ENCODE peak calls at places on chromosomes 7 and 10, in five cellular contexts. V is cardiac fibroblast, O is brain microvascular endothelial cell, Q is retinal pigment epithelial cell, E is small intestine. A is an unnamed sample.

GRCh38 chr10:98391578-98391991 is 23.4 kb downstream of the PYROXD2 start:
- DNase-seq in Q (no peak), O (no peak), E (peak; percentile 9), V (no peak), A (no peak)

GRCh38 chr7:104174798-104175197 is 33.0 kb downstream of the ORC5 start:
- DNase-seq in Q (no peak), E (peak; percentile 81), O (no peak), V (no peak), A (no peak)

GRCh38 chr10:47025253-47025539 is 114.0 kb downstream of the PTPN20 start:
- DNase-seq in V (no peak), Q (no peak), E (no peak), O (no peak), A (no peak)

GRCh38 chr7:50818324-50818723 is 35.6 kb upstream of the GRB10 start:
- DNase-seq in O (no peak), Q (no peak), E (no peak), V (peak; percentile 80), A (no peak)

GRCh38 chr10:132574288-132574687 is 36.7 kb downstream of the INPP5A start:
- DNase-seq in Q (no peak), O (no peak), E (no peak), V (no peak), A (no peak)

GRCh38 chr7:116542618-116543017 is 17.8 kb downstream of the CAV1 start:
- DNase-seq in E (no peak), V (peak; percentile 48), Q (no peak), O (peak; percentile 47), A (no peak)

GRCh38 chr10:31937371-31937770 is 8.7 kb upstream of the ARHGAP12 start:
- DNase-seq in V (no peak), Q (no peak), E (no peak), O (no peak), A (no peak)

GRCh38 chr7:100467638-100468373 is 3.7 kb upstream of the SPACDR start:
- DNase-seq in V (no peak), E (no peak), Q (no peak), O (no peak), A (no peak)

GRCh38 chr10:93541402-93542357 is 24.8 kb upstream of the FFAR4 start:
- DNase-seq in E (peak; percentile 65), V (peak; percentile 65), O (peak; percentile 27), Q (no peak), A (no peak)

GRCh38 chr7:48414005-48414732 is 242.9 kb downstream of the ABCA13 start:
- DNase-seq in V (no peak), O (no peak), Q (no peak), E (no peak), A (no peak)

GRCh38 chr7:110759069-110759468 is 331.9 kb upstream of the LRRN3 start:
- DNase-seq in V (no peak), E (no peak), O (no peak), Q (no peak), A (no peak)

GRCh38 chr7:102425639-102426267 is 7.6 kb upstream of the ORAI2 start:
- DNase-seq in E (peak; percentile 25), V (no peak), Q (no peak), O (no peak), A (no peak)

DNA sequence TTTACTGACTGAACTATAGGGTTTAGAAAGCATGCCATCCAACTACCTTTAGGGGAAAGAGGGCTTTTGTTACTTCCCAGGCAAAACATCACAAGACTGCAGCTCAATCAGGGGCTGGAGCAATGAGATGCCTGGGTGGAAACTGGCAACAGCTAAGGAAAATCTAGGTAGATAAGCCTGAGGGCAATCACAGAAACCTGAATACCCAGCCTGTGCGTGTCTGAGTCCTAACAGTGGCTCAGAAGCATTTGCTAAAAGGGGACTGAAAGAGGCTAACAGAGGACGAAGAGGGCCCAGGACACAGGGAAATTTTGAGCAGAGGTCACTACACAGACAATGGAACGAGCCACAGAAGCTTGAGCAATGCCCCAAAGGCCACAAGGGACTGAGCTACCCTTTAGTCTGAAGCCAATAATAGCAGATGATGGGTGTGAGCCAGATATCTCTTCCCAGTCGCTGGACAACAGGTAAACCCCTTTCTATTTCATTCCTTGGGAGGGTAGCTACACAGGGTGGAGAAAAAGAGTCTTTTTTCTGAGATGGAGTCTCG is 79.1 kb downstream of the ITGA8 start:
- DNase-seq in Q (no peak), V (no peak), E (no peak), O (no peak), A (no peak)
- H3K4me3 ChIP-seq in Q (no peak overlapping the region), V (no peak overlapping the region), E (no peak overlapping the region), O (no peak overlapping the region), A (no peak overlapping the region)

DNA sequence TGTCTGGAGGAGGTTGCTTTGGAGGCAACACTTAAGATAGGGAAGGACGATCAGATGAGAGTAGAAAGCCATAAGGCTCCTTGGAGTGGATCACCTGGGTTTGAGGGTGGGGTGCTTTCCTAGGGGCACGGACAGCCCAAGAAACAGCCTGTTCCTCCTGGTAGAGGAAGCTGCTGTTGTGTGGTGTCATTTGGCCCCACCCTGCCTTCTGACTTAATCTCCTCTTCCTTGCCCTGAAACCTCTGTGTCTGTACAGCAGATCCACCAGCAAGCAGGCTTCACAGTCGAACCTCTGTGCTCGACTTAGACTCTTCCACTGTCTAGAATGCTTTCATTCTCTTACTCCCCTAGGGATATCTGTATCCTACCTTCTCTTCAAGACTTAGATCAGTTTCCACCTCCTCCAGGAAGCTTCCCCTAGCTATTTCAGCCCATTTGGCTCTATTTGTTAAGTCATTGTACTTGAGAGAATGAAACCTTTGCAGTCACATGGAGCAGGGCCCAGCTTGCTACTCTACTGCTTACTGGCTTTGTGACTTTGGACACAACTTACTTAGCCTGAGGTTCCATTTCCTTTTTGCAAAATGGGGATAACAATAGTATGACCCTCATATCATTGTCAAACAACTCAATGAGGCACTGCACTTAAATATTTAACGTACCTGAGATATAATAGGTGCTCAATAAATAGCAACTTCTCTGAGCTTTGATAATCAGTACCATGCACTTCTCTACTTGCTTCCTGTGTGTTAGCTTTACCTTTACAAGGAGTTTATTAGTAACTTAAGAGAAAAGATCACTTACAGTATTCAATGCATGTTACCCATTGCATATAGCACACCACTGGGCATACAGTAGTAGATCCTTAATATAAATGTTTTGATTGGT is 5.0 kb downstream of the MXI1 start:
- DNase-seq in E (peak; percentile 64), O (no peak), Q (no peak), V (no peak), A (no peak)
- H3K4me3 ChIP-seq in E (no peak overlapping the region), O (no peak overlapping the region), Q (no peak overlapping the region), V (no peak overlapping the region), A (no peak overlapping the region)

GRCh38 chr10:51892965-51893658 is 193.7 kb upstream of the CSTF2T start:
- DNase-seq in V (peak; percentile 43), Q (no peak), O (peak; percentile 16), E (peak; percentile 5), A (no peak)

GRCh38 chr10:51886438-51887068 is 187.2 kb upstream of the CSTF2T start:
- DNase-seq in V (peak; percentile 74), E (no peak), O (peak; percentile 64), Q (no peak), A (no peak)

GRCh38 chr10:51892313-51892712 is 192.9 kb upstream of the CSTF2T start:
- DNase-seq in V (no peak), E (no peak), O (no peak), Q (no peak), A (no peak)

GRCh38 chr10:51888263-51888662 is 188.9 kb upstream of the CSTF2T start:
- DNase-seq in Q (no peak), O (no peak), E (no peak), V (peak; percentile 28), A (no peak)
- H3K4me3 ChIP-seq in Q (no peak overlapping the region), O (no peak overlapping the region), E (no peak overlapping the region), V (no peak overlapping the region), A (no peak overlapping the region)

DNA sequence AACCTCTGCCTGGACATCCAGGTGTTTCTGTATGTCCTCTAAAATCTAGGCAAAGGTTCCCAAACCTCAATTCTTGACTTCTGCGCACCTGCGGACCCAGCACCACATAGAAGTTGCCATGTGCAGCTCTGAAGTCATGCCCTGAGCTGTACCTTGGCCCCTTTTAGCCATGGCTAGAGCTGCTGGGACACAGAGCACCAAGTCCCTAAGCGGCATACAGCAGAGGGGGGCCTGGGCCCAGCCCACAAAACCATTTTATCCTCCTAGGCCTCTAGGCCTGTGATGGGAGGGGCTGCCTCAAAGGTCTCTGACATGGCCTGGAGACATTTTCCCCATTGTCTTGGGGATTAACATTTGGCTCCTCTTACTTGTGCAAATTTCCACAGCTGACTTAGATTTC is 14.6 kb downstream of the TMEM243 start:
- DNase-seq in O (no peak), V (no peak), Q (no peak), E (no peak), A (no peak)
- H3K4me3 ChIP-seq in O (no peak overlapping the region), V (no peak overlapping the region), Q (no peak overlapping the region), E (no peak overlapping the region), A (no peak overlapping the region)

DNA sequence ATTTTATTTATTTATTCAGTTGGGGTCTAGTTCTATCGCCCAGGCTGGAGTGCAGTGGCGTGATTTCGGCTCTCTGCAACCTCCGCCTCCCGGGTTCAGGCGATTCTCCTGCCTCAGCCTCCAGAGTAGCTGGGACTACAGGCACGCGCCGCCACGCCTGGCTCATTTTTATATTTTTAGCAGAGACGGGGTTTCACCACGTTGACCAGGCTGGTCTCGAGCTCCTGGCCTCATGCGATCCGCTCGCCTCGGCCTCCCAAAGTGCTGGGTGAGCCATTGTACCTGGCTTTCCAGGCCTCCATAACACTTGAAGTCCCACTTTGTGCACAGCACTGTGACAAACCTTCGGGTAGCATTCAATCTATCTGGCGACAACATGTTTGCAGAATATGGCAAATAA is 1.0 kb upstream of the DCLRE1C start:
- DNase-seq in E (no peak), Q (no peak), O (no peak), V (no peak), A (no peak)
- H3K4me3 ChIP-seq in E (no peak overlapping the region), Q (no peak overlapping the region), O (no peak overlapping the region), V (no peak overlapping the region), A (peak overlapping the region; percentile 73)

DNA sequence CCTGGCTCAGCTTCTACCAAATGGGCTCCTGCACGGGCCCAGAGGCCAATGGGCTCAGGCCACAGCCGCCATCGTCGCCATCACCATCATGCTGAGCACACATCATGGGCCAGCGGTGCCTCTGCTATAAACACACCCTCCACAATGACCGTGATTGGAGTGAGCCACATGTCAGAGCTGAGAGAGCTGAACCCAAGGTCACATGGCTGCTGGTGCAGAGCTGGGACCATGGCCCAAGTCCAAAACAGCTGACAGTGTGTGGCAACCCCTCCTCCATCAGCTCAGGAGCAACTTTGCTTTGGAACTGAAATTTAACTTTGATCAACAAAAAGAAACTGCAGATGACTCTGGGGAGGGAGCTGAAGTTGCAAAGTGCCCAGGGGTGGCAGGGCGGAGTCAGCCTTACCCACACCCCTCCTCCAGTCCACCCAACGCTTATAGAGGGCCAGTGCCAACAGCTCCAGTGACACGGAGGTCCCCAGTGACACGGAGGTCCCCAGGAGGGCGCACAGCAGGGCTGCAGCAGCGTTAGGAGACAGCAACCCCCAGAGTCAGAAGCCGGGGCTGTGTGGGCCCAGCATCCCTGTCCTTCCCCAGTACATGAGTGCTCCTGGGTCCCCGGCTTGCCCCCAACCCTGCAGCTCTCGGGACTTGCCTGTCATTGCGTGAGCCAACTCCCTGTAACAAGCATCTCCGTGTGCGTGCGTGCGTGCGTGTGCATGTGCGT is 249.6 kb downstream of the ELFN1 start:
- DNase-seq in Q (peak; percentile 37), E (peak; percentile 20), O (no peak), V (no peak), A (no peak)
- H3K4me3 ChIP-seq in Q (no peak overlapping the region), E (no peak overlapping the region), O (no peak overlapping the region), V (no peak overlapping the region), A (no peak overlapping the region)

GRCh38 chr7:152661479-152661878 is 14.5 kb downstream of the XRCC2 start:
- DNase-seq in E (no peak), V (no peak), O (no peak), Q (no peak), A (no peak)
- H3K4me3 ChIP-seq in E (no peak overlapping the region), V (no peak overlapping the region), O (no peak overlapping the region), Q (no peak overlapping the region), A (no peak overlapping the region)

A was measured in epithelial cell of proximal tubule.